ENCODE peak calls at places on chromosomes 11 and 22, in five cellular contexts. One of them, this sample, is unnamed.

GRCh38 chr11:122082203-122082602 is 33.8 kb downstream of the BLID start:
- DNase-seq in gastrocnemius medialis: no peak
- DNase-seq in GM12891: no peak
- DNase-seq in A549: no peak
- DNase-seq in right lobe of liver: no peak
- DNase-seq in this sample: no peak

GRCh38 chr11:27613670-27613950 is 86.6 kb downstream of the BDNF start:
- DNase-seq in gastrocnemius medialis: no peak
- DNase-seq in GM12891: no peak
- DNase-seq in A549: no peak
- DNase-seq in right lobe of liver: no peak
- DNase-seq in this sample: no peak

GRCh38 chr11:123628936-123629683 is 25.3 kb downstream of the SCN3B start:
- DNase-seq in gastrocnemius medialis: no peak
- DNase-seq in GM12891: no peak
- DNase-seq in A549: no peak
- DNase-seq in right lobe of liver: no peak
- DNase-seq in this sample: no peak

GRCh38 chr11:60625262-60625661 is 74.2 kb upstream of the MS4A8 start:
- DNase-seq in gastrocnemius medialis: no peak
- DNase-seq in GM12891: no peak
- DNase-seq in A549: no peak
- DNase-seq in right lobe of liver: no peak
- DNase-seq in this sample: no peak

GRCh38 chr11:9273430-9274336 is 8.5 kb upstream of the DENND5A start:
- DNase-seq in gastrocnemius medialis: no peak
- DNase-seq in GM12891: no peak
- DNase-seq in A549: no peak
- DNase-seq in right lobe of liver: no peak
- DNase-seq in this sample: no peak

GRCh38 chr22:38788846-38789245 is 5.1 kb downstream of the DNAL4 start:
- DNase-seq in gastrocnemius medialis: no peak
- DNase-seq in GM12891: no peak
- DNase-seq in A549: no peak
- DNase-seq in right lobe of liver: no peak
- DNase-seq in this sample: no peak

GRCh38 chr11:69306821-69307220 is 12.9 kb downstream of the MYEOV start:
- DNase-seq in gastrocnemius medialis: no peak
- DNase-seq in GM12891: no peak
- DNase-seq in A549: no peak
- DNase-seq in right lobe of liver: peak
- DNase-seq in this sample: no peak

GRCh38 chr11:75394086-75394840 is 5.1 kb upstream of the RPS3 start:
- DNase-seq in gastrocnemius medialis: no peak
- DNase-seq in GM12891: no peak
- DNase-seq in A549: no peak
- DNase-seq in right lobe of liver: no peak
- DNase-seq in this sample: no peak

GRCh38 chr11:119533931-119534694 is 111.1 kb upstream of the THY1 start:
- DNase-seq in gastrocnemius medialis: no peak
- DNase-seq in GM12891: peak
- DNase-seq in A549: peak
- DNase-seq in right lobe of liver: peak
- DNase-seq in this sample: peak

GRCh38 chr22:26953380-26953807 is 296.0 kb downstream of the MIAT start:
- DNase-seq in gastrocnemius medialis: no peak
- DNase-seq in GM12891: no peak
- DNase-seq in A549: no peak
- DNase-seq in right lobe of liver: no peak
- DNase-seq in this sample: no peak

GRCh38 chr11:93563857-93564256 is 20.7 kb upstream of the SMCO4 start:
- DNase-seq in gastrocnemius medialis: no peak
- DNase-seq in GM12891: no peak
- DNase-seq in A549: no peak
- DNase-seq in right lobe of liver: no peak
- DNase-seq in this sample: no peak

GRCh38 chr11:128630367-128631230 is 43.2 kb upstream of the ETS1 start:
- DNase-seq in gastrocnemius medialis: peak
- DNase-seq in GM12891: peak
- DNase-seq in A549: peak
- DNase-seq in right lobe of liver: peak
- DNase-seq in this sample: peak

GRCh38 chr22:48142388-48142787 is 1379.9 kb downstream of the TBC1D22A start:
- DNase-seq in gastrocnemius medialis: no peak
- DNase-seq in GM12891: no peak
- DNase-seq in A549: no peak
- DNase-seq in right lobe of liver: no peak
- DNase-seq in this sample: no peak

GRCh38 chr22:39773976-39774539 is 119.5 kb downstream of the ENTHD1 start:
- DNase-seq in gastrocnemius medialis: no peak
- DNase-seq in GM12891: peak
- DNase-seq in A549: no peak
- DNase-seq in right lobe of liver: no peak
- DNase-seq in this sample: no peak

GRCh38 chr11:111010391-111011354 is 234.9 kb upstream of the POU2AF2 start:
- DNase-seq in gastrocnemius medialis: no peak
- DNase-seq in GM12891: no peak
- DNase-seq in A549: no peak
- DNase-seq in right lobe of liver: no peak
- DNase-seq in this sample: no peak

GRCh38 chr22:44373234-44373633 is 60.5 kb upstream of the SHISAL1 start:
- DNase-seq in gastrocnemius medialis: no peak
- DNase-seq in GM12891: no peak
- DNase-seq in A549: no peak
- DNase-seq in right lobe of liver: peak
- DNase-seq in this sample: no peak

GRCh38 chr11:30453705-30454104 is 130.8 kb downstream of the ARL14EP start:
- DNase-seq in gastrocnemius medialis: no peak
- DNase-seq in GM12891: no peak
- DNase-seq in A549: no peak
- DNase-seq in right lobe of liver: no peak
- DNase-seq in this sample: no peak

GRCh38 chr11:44568706-44569473 is 3.4 kb downstream of the CD82 start:
- DNase-seq in gastrocnemius medialis: peak
- DNase-seq in GM12891: no peak
- DNase-seq in A549: peak
- DNase-seq in right lobe of liver: peak
- DNase-seq in this sample: peak

GRCh38 chr22:35409783-35410662 is 10.1 kb downstream of the MCM5 start:
- DNase-seq in gastrocnemius medialis: no peak
- DNase-seq in GM12891: peak
- DNase-seq in A549: no peak
- DNase-seq in right lobe of liver: no peak
- DNase-seq in this sample: no peak

GRCh38 chr11:6321961-6322362 is 1.7 kb upstream of the CAVIN3 start:
- DNase-seq in gastrocnemius medialis: no peak
- DNase-seq in GM12891: no peak
- DNase-seq in A549: no peak
- DNase-seq in right lobe of liver: no peak
- DNase-seq in this sample: no peak

GRCh38 chr11:114315749-114316368 is 19.7 kb downstream of the NNMT start:
- DNase-seq in gastrocnemius medialis: no peak
- DNase-seq in GM12891: no peak
- DNase-seq in A549: peak
- DNase-seq in right lobe of liver: peak
- DNase-seq in this sample: no peak
- TF ChIP-seq POLR2A in gastrocnemius medialis: no peak
- TF ChIP-seq POLR2A in GM12891: no peak
- TF ChIP-seq POLR2A in A549: no peak
- TF ChIP-seq POLR2A in right lobe of liver: peak
- TF ChIP-seq POLR2A in this sample: no peak

DNA sequence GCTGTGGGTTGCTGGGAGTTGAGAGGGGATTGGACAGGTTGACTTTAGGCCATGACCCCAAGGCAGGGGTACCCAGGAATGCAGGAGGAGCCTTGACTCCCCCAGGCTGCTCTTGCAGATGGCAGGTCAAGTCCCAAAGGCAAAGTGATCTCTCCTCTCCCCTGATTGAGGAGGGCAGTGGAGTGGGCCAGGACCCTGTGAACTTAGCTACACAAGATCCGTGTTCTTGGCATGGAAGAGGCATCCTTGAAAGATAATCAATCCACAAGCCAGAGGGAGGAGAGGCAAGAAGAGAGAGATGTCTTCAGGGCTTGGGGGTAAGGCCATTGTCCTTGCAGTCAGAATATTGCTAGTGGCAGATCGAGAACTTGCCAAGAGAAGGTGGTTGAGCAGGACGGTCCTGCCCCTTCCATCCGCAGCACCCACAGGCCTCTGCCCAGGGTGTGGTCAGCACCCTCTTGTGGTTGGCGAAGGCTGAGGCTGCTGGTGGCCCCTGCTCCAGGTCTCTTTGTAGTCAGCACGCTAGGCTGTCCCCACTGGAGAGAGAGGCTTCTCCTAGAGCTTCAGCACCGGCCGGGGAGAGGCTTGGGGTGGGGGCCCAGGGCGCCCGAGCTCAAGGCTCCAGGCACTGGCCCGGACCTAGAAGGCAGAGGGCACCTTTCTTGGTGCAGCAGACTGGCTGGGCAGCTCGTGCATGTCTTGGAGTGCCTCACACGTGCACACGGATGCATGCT is 45.4 kb downstream of the KCNC1 start:
- DNase-seq in gastrocnemius medialis: no peak
- DNase-seq in GM12891: no peak
- DNase-seq in A549: no peak
- DNase-seq in right lobe of liver: no peak
- DNase-seq in this sample: no peak
- TF ChIP-seq POLR2A in gastrocnemius medialis: no peak
- TF ChIP-seq POLR2A in GM12891: no peak
- TF ChIP-seq POLR2A in A549: no peak
- TF ChIP-seq POLR2A in right lobe of liver: no peak
- TF ChIP-seq POLR2A in this sample: no peak

GRCh38 chr11:77475206-77475605 is 1.3 kb upstream of the PAK1 start:
- DNase-seq in gastrocnemius medialis: no peak
- DNase-seq in GM12891: no peak
- DNase-seq in A549: no peak
- DNase-seq in right lobe of liver: no peak
- DNase-seq in this sample: no peak

GRCh38 chr11:77474509-77475070 is 696 bp upstream of the PAK1 start:
- DNase-seq in gastrocnemius medialis: no peak
- DNase-seq in GM12891: no peak
- DNase-seq in A549: no peak
- DNase-seq in right lobe of liver: no peak
- DNase-seq in this sample: no peak

GRCh38 chr11:77473001-77473800 is 693 bp downstream of the PAK1 start:
- DNase-seq in gastrocnemius medialis: peak
- DNase-seq in GM12891: peak
- DNase-seq in A549: peak
- DNase-seq in right lobe of liver: peak
- DNase-seq in this sample: no peak

GRCh38 chr11:77471520-77472234 is 2.2 kb downstream of the PAK1 start:
- DNase-seq in gastrocnemius medialis: no peak
- DNase-seq in GM12891: no peak
- DNase-seq in A549: peak
- DNase-seq in right lobe of liver: no peak
- DNase-seq in this sample: peak

DNA sequence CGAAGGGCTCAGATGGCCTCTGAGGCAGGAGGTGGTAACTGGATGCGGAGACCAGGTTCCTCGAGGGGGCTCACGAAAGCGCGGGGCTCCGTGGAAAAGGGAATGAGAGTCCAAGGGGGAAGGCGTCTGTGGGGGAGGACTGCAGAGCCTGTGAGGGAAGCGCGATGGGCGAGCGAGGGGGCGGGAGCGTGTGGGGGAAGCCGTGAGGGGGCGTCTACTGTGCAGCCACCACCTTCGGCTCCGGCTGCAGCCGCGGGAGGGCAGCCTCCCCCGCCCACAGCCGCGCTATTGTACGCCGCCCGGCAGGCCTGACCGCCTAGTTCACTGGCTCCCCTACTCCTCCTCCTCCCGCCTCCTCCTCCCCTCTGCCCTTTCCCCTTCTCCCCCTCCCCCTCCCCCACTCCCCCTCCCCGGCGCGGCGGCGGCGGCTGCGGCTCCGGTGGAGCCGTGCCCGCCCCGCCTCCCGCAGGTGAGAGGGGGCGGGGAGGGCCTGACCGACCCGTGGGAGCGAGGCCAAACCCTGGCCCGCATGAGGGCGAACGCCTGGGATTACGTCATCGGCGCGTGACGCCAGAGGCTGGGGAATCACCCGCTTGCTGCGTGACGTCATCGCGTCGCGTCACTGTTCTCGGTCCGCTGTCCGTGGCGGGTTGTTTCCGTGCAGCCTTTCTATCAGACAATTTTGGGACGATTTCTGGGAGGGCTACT is at the start of gene PAK1:
- DNase-seq in gastrocnemius medialis: peak
- DNase-seq in GM12891: peak
- DNase-seq in A549: peak
- DNase-seq in right lobe of liver: peak
- DNase-seq in this sample: peak
- TF ChIP-seq POLR2A in gastrocnemius medialis: peak
- TF ChIP-seq POLR2A in GM12891: peak
- TF ChIP-seq POLR2A in A549: no peak
- TF ChIP-seq POLR2A in right lobe of liver: peak
- TF ChIP-seq POLR2A in this sample: no peak

DNA sequence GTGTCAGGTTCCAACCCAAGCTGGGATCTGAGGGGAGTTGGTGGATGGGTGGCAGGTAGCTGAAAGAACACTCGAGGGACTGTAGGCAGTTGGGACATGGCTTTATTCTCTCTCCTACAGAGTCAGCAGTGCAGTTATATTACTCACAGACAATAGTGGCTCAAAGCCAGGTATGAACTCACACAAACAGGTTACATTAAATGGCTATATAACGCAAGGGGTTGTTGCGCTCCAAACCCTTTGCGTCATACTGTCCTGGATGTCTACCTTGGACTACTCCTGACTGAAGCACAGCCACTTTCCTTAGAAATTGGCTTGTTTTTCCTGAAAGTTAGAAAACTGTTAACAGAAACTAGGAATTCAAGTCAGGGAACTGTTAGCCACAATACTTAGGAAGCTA is 66.4 kb upstream of the OR4B1 start:
- DNase-seq in gastrocnemius medialis: no peak
- DNase-seq in GM12891: no peak
- DNase-seq in A549: no peak
- DNase-seq in right lobe of liver: no peak
- DNase-seq in this sample: no peak
- TF ChIP-seq POLR2A in gastrocnemius medialis: no peak
- TF ChIP-seq POLR2A in GM12891: no peak
- TF ChIP-seq POLR2A in A549: no peak
- TF ChIP-seq POLR2A in right lobe of liver: no peak
- TF ChIP-seq POLR2A in this sample: no peak

DNA sequence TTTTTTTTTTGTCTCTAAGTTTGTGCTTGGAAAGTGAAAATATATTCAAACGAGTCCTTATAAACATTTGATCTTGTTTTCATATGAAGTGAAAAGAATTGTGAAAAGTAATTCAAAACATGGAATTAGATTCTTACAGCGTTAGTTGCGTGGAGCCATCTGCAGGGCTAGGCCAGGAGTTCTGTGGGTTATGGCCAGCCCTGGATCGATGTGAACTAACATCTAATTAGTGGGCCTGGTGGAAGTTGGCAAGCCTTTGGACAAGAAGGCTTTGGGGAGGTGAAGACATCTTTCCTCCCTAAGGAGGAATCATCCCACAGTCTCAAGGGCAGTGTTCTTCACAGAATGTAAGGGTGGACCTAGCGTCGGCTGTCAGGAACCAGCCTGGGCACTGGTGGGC is 37.3 kb downstream of the PARVA start:
- DNase-seq in gastrocnemius medialis: no peak
- DNase-seq in GM12891: no peak
- DNase-seq in A549: no peak
- DNase-seq in right lobe of liver: no peak
- DNase-seq in this sample: no peak
- TF ChIP-seq POLR2A in gastrocnemius medialis: no peak
- TF ChIP-seq POLR2A in GM12891: no peak
- TF ChIP-seq POLR2A in A549: no peak
- TF ChIP-seq POLR2A in right lobe of liver: no peak
- TF ChIP-seq POLR2A in this sample: no peak